ENCODE peak calls at places on chromosomes 6 and 20, in five cellular contexts. N is cardiac fibroblast, F is ovary, T is activated B cell treated with CpG ODN at 0.5 μM for 24 hours, L is DND-41. K is an unnamed sample.

GRCh38 chr6:90048191-90048969 is 154.1 kb downstream of the GJA10 start:
- DNase-seq in N (no peak), F (no peak), T (no peak), L (no peak), K (no peak)

GRCh38 chr20:47027042-47027441 is 132.4 kb downstream of the EYA2 start:
- DNase-seq in N (no peak), F (no peak), T (no peak), L (no peak), K (no peak)

GRCh38 chr6:47135772-47136171 is 93.6 kb upstream of the ADGRF1 start:
- DNase-seq in N (peak; percentile 92), F (no peak), T (no peak), L (no peak), K (no peak)

GRCh38 chr6:44788387-44788981 is 401.0 kb downstream of the CDC5L start:
- DNase-seq in N (no peak), F (no peak), T (no peak), L (no peak), K (no peak)

GRCh38 chr6:36098920-36099647 is 31.2 kb upstream of the MAPK13 start:
- DNase-seq in N (peak; percentile 22), F (no peak), T (no peak), L (no peak), K (no peak)

GRCh38 chr6:164695896-164696295 is 613.5 kb downstream of the C6orf118 start:
- DNase-seq in N (peak; percentile 5), F (no peak), T (no peak), L (no peak), K (no peak)

GRCh38 chr6:50707652-50708325 is 5.5 kb upstream of the TFAP2D start:
- DNase-seq in N (peak; percentile 5), F (no peak), T (no peak), L (no peak), K (no peak)

GRCh38 chr6:129667621-129668020 is 42.4 kb downstream of the ARHGAP18 start:
- DNase-seq in N (peak; percentile 71), F (no peak), T (no peak), L (no peak), K (no peak)

GRCh38 chr6:93008385-93008784 is 411.0 kb downstream of the EPHA7 start:
- DNase-seq in N (no peak), F (no peak), T (no peak), L (no peak), K (no peak)

GRCh38 chr6:164286021-164286420 is 871.5 kb downstream of the QKI start:
- DNase-seq in N (peak; percentile 60), F (no peak), T (no peak), L (no peak), K (no peak)

GRCh38 chr6:125154184-125155135 is 887 bp downstream of the TPD52L1 start:
- DNase-seq in N (peak; percentile 10), F (peak; percentile 32), T (no peak), L (no peak), K (peak; percentile 51)

GRCh38 chr6:27867051-27867940 is 44.9 kb downstream of the OR2B2 start:
- DNase-seq in N (peak; percentile 90), F (no peak), T (peak; percentile 51), L (peak; percentile 88), K (peak; percentile 91)

GRCh38 chr6:158939255-158940170 is 60.5 kb downstream of the RSPH3 start:
- DNase-seq in N (no peak), F (no peak), T (peak; percentile 37), L (no peak), K (peak; percentile 13)

GRCh38 chr6:124741341-124741740 is 220.9 kb upstream of the RNF217 start:
- DNase-seq in N (peak; percentile 28), F (no peak), T (no peak), L (no peak), K (no peak)

GRCh38 chr20:25005220-25005619 is 12.7 kb upstream of the APMAP start:
- DNase-seq in N (no peak), F (peak; percentile 72), T (no peak), L (no peak), K (no peak)

GRCh38 chr20:60138263-60139127 is 180.3 kb downstream of the CDH26 start:
- DNase-seq in N (peak; percentile 53), F (no peak), T (no peak), L (no peak), K (peak; percentile 39)

GRCh38 chr6:87879144-87879861 is 168.3 kb upstream of the SPACA1 start:
- DNase-seq in N (peak; percentile 29), F (no peak), T (no peak), L (no peak), K (no peak)

GRCh38 chr6:161761966-161762365 is 488.1 kb upstream of the AGPAT4 start:
- DNase-seq in N (no peak), F (no peak), T (no peak), L (no peak), K (no peak)

GRCh38 chr6:147075326-147075840 is 128.8 kb upstream of the STXBP5 start:
- DNase-seq in N (no peak), F (no peak), T (no peak), L (no peak), K (no peak)

GRCh38 chr6:158605266-158605878 is 39.2 kb downstream of the DYNLT1 start:
- DNase-seq in N (peak; percentile 84), F (peak; percentile 72), T (no peak), L (peak; percentile 53), K (peak; percentile 75)

GRCh38 chr6:27667651-27668441 is 194.9 kb upstream of the ZNF184 start:
- DNase-seq in N (peak; percentile 43), F (no peak), T (no peak), L (no peak), K (no peak)

DNA sequence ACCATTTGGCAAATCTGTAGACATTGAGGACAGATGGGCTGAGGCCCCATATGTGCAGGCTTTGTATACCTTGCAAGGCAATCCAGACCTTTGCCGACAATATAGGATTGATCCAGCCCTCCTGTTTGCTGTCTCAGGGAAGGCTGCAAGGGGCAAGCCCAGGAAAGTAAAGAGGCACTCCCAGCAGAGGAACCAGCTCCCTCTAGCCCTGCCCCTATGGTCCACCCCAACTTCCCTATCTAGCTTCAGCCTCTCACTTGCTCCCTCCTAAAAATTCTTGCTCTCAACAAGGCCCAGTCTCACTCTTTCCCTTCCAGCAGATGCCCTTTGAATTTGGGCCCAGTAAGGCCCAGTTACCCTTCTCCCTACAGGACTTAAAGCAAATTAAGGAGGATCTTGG is 92.6 kb downstream of the JARID2 start:
- DNase-seq in N (no peak), F (no peak), T (no peak), L (no peak), K (no peak)
- TF ChIP-seq CTCF in N (no peak), F (no peak), T (no peak), L (no peak), K (no peak)

DNA sequence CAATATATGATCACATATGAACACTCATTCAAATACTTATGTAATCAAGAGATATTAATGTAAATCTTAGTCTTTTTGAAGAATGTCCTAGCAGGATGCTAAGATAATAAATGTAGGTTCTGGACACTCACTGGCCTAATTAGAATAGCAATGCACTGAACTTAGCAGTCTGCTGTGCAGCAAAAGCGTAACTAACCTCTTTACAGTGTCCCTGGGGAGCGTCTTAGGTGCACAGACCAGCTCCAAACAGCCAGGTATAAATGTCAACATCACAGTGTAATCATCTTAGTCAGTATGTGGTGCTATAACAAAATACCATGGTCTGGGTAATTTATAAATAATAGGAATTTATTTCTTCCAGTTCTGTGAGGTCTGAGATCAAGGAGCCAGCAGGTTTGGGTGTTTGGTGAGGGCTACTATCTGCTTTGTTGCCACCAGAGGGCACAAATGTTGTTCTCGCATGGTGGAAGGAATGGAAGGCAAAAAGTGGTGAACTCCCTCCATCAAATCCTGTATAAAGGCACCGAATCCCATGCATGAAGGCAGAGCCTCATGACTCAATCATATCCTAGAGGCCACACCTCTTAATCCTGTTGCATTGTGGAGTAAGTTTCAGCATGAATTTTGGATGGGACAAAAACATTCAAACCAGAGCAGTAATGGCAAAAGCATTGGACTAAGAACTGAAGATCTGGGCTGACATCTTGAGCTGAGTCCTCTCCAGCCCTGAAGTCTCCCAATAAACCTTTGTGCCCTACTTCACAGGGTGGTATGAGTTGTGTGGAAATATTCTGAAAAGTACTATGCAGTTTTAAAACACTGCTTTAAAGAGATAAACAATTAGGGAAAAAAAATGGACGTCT is 41.8 kb upstream of the FOXO3 start:
- DNase-seq in N (peak; percentile 51), F (no peak), T (no peak), L (peak; percentile 27), K (peak; percentile 11)
- TF ChIP-seq CTCF in N (peak; percentile 50), F (no peak), T (no peak), L (peak; percentile 62), K (peak; percentile 44)

GRCh38 chr6:32969685-32970412 is 1.5 kb downstream of the BRD2 start:
- DNase-seq in N (peak; percentile 98), F (peak; percentile 89), T (peak; percentile 75), L (peak; percentile 88), K (peak; percentile 90)
- TF ChIP-seq CTCF in N (peak; percentile 18), F (peak; percentile 79), T (no peak), L (peak; percentile 23), K (peak; percentile 34)

GRCh38 chr6:116512709-116513108 is 1.3 kb downstream of the CALHM5 start:
- DNase-seq in N (no peak), F (no peak), T (no peak), L (no peak), K (no peak)
- TF ChIP-seq CTCF in N (no peak), F (no peak), T (no peak), L (no peak), K (no peak)

GRCh38 chr20:31949877-31950646 is 1.8 kb downstream of the PDRG1 start:
- DNase-seq in N (no peak), F (no peak), T (no peak), L (no peak), K (no peak)

GRCh38 chr20:31953749-31954148 is 1.9 kb upstream of the PDRG1 start:
- DNase-seq in N (no peak), F (no peak), T (no peak), L (no peak), K (no peak)

GRCh38 chr20:31951203-31951529 is 680 bp downstream of the PDRG1 start:
- DNase-seq in N (no peak), F (no peak), T (no peak), L (no peak), K (no peak)

GRCh38 chr20:31954500-31954899 is 2.7 kb upstream of the PDRG1 start:
- DNase-seq in N (no peak), F (no peak), T (no peak), L (no peak), K (no peak)

GRCh38 chr20:31951530-31952453 is at the start of gene PDRG1:
- DNase-seq in N (peak; percentile 96), F (peak; percentile 95), T (peak; percentile 99), L (peak; percentile 98), K (peak; percentile 98)
- TF ChIP-seq CTCF in N (peak; percentile 95), F (peak; percentile 94), T (peak; percentile 51), L (peak; percentile 99), K (peak; percentile 93)

DNA sequence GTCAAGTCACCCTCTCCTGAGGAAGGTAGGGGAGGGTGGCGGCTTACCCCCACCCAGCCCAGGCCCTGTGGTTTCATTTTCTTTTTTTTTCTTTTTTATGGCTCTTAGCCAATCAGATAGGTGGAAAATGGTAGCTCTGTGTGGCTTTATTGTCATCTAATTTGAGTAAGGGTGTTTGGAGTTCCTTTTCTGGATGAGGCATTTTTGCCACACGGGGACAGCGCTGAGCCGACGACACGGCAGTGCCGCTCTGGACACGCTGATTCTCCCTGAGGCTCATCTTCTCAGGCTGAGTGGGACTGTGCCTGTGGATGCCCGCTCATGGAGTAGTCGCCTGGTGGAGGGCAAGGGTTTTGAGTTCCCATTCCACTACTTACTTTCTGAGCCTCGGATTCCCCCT is 37.6 kb upstream of the ANGPT4 start:
- DNase-seq in N (peak; percentile 4), F (no peak), T (no peak), L (no peak), K (no peak)
- TF ChIP-seq CTCF in N (peak; percentile 13), F (peak; percentile 15), T (no peak), L (no peak), K (no peak)

GRCh38 chr6:166310634-166311033 is 2.4 kb upstream of the PRR18 start:
- DNase-seq in N (no peak), F (no peak), T (no peak), L (no peak), K (no peak)
- TF ChIP-seq CTCF in N (no peak), F (no peak), T (no peak), L (no peak), K (no peak)